ENCODE peak calls at places on chromosome 7, in five cellular contexts. P, H, U, W and B are unnamed samples.

GRCh38 chr7:87216701-87217508 is 2.6 kb downstream of the TMEM243 start:
- DNase-seq in W (no peak), H (no peak), U (peak), P (no peak), B (peak)

GRCh38 chr7:1169409-1170368 is 9.7 kb upstream of the ZFAND2A start:
- DNase-seq in H (no peak), U (peak), P (no peak), W (peak), B (peak)

GRCh38 chr7:55499591-55499990 is 72.7 kb downstream of the VOPP1 start:
- DNase-seq in P (no peak), W (peak), H (no peak), U (no peak), B (no peak)

GRCh38 chr7:139153832-139154231 is 44.3 kb upstream of the ZC3HAV1 start:
- DNase-seq in P (peak), H (no peak), U (no peak), W (no peak), B (no peak)

GRCh38 chr7:26681819-26682418 is 182.5 kb downstream of the SKAP2 start:
- DNase-seq in U (no peak), P (peak), H (no peak), W (no peak), B (no peak)

GRCh38 chr7:2114052-2114451 is 118.7 kb downstream of the MAD1L1 start:
- DNase-seq in U (no peak), H (no peak), W (no peak), P (peak), B (no peak)

GRCh38 chr7:112726076-112726475 is 64.1 kb downstream of the TMEM168 start:
- DNase-seq in W (no peak), H (no peak), P (no peak), U (no peak), B (no peak)

GRCh38 chr7:4226166-4226857 is 455.8 kb upstream of the FOXK1 start:
- DNase-seq in U (no peak), W (no peak), P (no peak), H (no peak), B (no peak)

GRCh38 chr7:86470763-86471162 is 172.9 kb upstream of the GRM3 start:
- DNase-seq in H (no peak), P (no peak), U (no peak), W (no peak), B (no peak)

GRCh38 chr7:15389073-15389472 is 172.7 kb downstream of the AGMO start:
- DNase-seq in U (no peak), W (no peak), H (no peak), P (no peak), B (no peak)
- TF ChIP-seq CTCF in U (no peak), W (no peak), H (no peak), P (no peak), B (no peak)

DNA sequence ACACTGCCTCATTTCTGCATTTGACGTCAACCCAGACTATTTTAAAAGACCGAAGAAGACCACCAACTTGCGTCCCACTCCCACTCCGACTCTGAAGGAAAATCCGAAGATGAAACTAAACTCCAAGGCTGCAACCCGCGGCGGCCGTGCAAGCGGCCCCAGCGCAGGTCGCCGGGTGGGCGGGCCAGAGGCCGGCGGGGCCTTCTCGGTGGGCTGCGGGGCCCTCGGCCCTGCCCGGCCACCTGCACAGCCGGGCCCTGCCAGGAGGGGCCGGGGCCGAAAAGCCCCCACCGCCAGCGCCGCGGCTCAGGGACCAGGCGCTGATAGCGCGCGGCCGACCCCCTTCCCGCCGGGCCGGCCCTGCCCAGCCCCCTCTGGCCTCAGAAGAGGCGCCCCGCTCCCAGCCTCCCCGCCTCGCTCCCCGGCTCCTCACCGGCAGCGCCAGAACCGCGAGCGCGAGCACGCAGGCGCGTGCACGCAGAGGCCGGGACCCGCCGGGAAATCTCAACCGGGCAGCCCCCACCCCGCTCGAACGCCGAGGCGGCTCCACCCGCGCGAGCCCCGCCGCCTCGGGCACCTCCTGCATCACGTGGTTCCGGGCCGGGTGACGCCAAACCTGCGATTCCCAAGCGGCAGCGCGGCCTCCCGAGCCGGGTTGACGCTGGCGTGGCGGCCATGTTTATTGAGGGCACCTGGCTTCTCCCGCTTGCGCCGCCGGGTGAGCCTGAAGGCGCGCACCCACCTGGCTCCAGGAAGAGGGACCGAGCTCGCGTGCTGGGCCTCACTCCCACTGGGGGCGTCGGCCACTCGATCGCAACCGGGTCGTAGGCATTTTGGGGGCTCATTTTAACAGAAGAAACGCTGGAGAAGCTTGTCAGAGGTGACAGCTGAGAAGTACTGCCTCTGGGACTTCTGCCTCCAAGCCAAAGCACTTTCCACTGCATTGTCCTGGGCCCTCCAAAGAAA is at the start of gene C7orf25:
- DNase-seq in H (no peak), W (peak), U (peak), P (peak), B (peak)
- TF ChIP-seq POLR2A in H (no peak), W (no peak), U (peak), P (no peak), B (peak)

DNA sequence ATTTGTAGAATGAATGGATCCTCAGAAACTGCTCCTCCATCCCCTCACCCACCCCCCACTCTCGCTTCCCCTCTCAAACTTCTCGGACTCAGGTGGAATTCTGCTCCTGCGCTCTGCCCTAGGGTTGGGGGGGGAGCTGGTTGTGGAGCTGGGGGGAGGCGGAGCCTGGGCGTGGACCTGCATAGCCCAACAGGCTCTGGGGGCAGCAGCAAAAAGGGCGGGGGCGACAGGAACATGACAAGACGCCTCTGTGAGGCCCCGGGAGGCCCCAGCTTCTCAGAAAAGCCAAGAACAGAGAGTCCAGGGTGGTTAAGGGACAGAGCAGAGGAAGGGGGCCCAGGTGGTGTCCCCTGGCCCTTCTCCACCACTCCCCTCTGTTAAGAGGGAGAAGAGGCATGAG is 3.5 kb downstream of the TSC22D4 start:
- DNase-seq in W (peak), U (no peak), P (no peak), H (no peak), B (peak)
- H3K4me3 ChIP-seq in W (peak), U (no peak), P (no peak), H (peak), B (no peak)

DNA sequence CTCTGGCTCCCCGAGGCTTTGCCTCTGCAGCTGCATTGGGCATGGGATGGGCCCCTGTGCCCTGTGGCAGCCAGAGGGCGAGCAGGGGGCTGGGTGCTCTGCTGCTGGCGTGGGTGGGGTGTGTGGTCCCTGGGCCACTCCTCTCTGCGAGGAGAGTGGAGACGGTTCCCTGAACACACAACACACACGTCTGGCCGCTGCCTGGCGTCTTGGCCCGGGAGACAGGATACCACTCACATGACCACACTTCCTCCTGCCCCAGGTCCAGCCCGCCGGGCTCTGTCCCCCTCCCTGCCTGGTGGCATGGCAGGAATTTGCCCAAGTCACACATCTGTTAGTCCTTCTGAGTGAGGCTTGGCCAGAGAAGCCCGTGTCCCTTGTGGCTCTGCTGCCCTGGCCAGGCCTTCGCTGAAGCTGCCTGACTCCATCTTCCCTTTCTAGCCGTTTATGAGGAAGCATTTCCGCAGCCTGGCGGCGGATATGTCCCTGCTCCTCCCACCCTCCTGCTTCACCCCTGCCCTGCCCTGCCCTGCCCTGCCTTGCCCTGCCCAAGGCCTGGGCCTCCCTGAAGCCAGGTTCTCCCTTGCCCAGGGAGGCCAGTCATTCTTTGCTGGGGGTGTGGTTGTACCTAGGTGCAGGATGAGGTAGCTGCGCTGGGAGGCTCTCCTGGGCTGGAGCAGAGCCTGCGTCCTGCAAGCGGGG is 3.0 kb downstream of the BRI3 start:
- DNase-seq in U (peak), H (no peak), W (peak), P (peak), B (peak)
- TF ChIP-seq CTCF in U (no peak), H (no peak), W (no peak), P (no peak), B (no peak)

DNA sequence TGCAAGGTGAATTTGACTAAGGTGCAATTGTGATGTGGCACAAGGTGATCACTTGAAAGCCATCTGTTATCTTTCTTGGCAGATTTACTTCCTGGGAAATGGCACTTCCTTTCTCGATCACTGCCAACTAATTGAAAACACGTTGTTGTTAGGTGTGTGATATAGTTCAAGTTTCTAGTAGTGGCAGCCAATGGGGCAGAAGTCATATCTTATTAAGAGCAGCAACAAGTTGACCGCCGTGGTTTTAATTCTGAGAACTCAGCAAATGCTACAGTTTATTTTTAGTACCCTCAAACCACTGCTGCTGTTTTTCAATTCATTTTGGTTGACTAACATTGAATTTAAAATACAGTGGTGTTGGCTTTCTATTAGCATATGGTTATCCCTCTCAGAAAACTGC is 1.6 kb downstream of the CHN2 start:
- DNase-seq in H (no peak), W (no peak), U (no peak), P (no peak), B (no peak)
- TF ChIP-seq POLR2A in H (no peak), W (no peak), U (no peak), P (no peak), B (no peak)

DNA sequence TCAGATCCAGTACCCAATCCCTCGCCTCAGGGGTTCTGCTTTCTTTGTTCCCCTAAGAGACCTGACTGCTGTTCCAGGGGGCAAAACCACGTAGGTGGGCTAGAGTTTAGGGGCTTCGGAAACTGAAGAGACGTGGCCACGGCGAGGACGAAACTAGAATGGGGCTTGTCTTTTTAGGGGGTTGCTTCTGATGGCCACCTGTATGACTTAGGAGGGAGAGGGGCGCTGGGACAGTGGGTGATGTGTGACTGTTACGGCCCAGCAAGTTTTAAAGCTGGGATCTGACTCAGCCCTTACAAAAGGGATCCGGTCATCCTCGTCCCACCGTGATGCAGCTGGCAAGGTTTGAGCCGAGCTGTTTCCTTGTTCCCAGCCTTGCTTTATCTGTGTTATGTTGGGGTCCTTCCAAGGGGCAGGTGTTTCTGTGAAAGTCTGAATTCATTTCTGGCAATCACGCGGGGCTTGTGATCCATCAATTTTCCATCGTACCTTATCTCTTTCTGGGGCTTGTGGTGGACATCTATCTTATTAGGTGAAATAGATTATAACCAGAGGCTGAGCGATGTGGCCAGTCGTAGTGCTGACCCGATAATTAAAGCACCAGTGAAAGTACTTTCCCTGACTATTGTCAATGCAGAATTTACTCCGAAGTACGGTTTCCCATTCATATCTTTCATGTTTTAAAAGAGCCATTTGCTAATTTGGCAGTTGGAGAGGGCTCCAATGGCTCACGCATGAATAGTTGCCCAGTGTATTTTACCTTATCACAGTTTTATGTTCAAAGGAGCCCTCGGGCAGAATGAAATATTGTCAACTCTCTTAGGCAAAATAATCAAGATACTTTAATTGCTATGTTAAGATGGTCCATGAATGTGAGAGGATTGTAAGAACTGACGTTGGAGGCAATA is 854 bp downstream of the MET start:
- DNase-seq in W (no peak), H (no peak), U (peak), P (peak), B (peak)
- H3K4me3 ChIP-seq in W (peak), H (peak), U (peak), P (peak), B (peak)

GRCh38 chr7:121480566-121481335 is 84.6 kb upstream of the FAM3C start:
- DNase-seq in H (no peak), U (no peak), W (no peak), P (no peak), B (no peak)
- TF ChIP-seq CTCF in H (no peak), U (no peak), W (no peak), P (no peak), B (no peak)

GRCh38 chr7:137865764-137866163 is 19.0 kb upstream of the DGKI start:
- DNase-seq in H (no peak), W (no peak), U (no peak), P (no peak), B (no peak)

GRCh38 chr7:137862358-137862757 is 15.6 kb upstream of the DGKI start:
- DNase-seq in W (no peak), U (no peak), P (no peak), H (no peak), B (no peak)

GRCh38 chr7:137867289-137867688 is 20.5 kb upstream of the DGKI start:
- DNase-seq in P (no peak), U (no peak), H (no peak), W (no peak), B (no peak)

DNA sequence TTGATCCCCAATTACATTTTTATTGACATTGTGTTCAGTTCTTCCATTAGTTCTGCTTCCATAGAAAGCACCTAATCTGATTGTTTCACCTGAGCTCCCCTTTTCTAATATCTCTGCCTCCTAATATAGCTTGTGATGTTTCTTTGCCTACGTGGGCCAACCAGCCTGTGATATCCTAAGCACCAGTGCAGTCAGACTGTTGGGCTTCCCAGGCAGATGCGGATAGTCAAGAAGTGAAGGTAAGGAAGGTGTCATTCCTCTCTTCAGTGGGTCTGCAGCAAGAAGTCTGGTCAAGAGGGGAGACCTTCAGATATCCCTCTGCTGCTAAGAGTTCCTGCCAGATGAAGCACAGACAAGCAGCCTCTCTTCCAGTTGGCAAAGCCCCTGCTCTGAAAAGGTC is 16.2 kb upstream of the DGKI start:
- DNase-seq in U (no peak), W (no peak), H (no peak), P (no peak), B (no peak)
- TF ChIP-seq POLR2A in U (no peak), W (no peak), H (no peak), P (no peak), B (no peak)

GRCh38 chr7:129828989-129829676 is 123.6 kb downstream of the UBE2H start:
- DNase-seq in U (no peak), P (no peak), H (no peak), W (no peak), B (peak)

GRCh38 chr7:129830949-129831348 is 121.8 kb downstream of the UBE2H start:
- DNase-seq in U (no peak), W (no peak), P (no peak), H (no peak), B (no peak)

GRCh38 chr7:129831424-129832058 is 121.2 kb downstream of the UBE2H start:
- DNase-seq in H (no peak), W (no peak), P (peak), U (no peak), B (peak)

GRCh38 chr7:129828078-129828762 is 124.5 kb downstream of the UBE2H start:
- DNase-seq in W (no peak), H (no peak), U (no peak), P (no peak), B (no peak)

DNA sequence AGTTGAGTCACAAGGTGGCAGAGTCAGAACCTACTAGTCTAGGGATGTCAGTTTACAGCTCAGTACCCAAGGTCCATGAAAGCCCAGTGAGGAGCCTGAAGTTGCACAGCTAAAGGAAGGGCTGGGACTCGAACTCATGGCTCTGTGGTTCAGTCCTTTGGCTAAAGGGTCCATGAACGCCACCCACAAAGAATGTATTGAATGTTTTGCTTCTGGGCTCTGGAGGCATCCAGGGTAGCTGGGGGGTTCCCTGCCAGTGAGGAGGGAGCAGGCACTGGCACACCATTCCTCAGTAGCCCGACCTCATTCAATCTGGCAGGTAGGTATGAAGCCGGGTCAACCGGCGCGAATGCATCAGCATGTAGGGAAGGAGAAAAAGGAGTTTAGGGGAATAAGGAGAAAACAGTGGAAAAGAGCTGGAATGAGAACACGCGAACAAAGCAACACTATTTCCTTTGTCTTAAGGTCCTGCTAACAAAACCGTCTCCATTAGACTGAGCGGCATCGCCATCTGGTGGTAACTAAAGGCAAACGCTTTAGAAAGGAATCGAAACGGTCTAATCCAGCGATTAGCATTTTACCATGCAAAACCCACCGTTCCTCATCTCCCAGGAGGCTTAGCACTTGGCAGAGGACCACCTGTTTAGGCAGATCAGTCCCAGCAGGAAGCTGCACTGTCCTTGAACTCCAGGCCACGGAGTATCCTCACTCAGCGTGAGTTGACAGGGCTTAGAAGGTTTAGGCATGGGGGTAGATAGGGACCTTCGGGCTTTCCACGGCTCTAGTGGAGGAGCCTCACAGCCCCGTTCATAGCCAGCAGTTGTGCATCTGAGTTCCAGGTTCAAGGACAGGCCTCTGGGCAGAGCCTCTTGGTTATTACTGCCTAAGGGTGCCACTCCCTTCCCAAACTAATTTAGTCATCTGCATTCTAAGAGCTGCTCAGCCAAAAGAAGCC is 122.8 kb downstream of the UBE2H start:
- DNase-seq in P (peak), H (no peak), W (peak), U (peak), B (peak)
- H3K4me3 ChIP-seq in P (no peak), H (no peak), W (peak), U (peak), B (no peak)

GRCh38 chr7:142654398-142654797 is 94.9 kb upstream of the PRSS1 start:
- DNase-seq in U (no peak), P (no peak), H (no peak), W (no peak), B (no peak)
- TF ChIP-seq CTCF in U (no peak), P (no peak), H (no peak), W (no peak), B (no peak)